ENCODE peak calls at places on chromosomes 5 and 9, in five cellular contexts. U is DMS153; H is stimulated activated CD4-positive, alpha-beta T cell treated with anti-CD3 and anti-CD28 coated beads, TNF-alpha, amount 100 ng/mL, for 4 hours; K is activated naive CD4-positive, alpha-beta T cell treated with anti-CD3 and anti-CD28 coated beads for 36 hours; L is CD8-positive, alpha-beta T cell. R is an unnamed sample.

GRCh38 chr9:124411514-124412227 is 3.6 kb downstream of the PSMB7 start:
- DNase-seq in H (no peak), K (no peak), L (no peak), U (no peak), R (no peak)

GRCh38 chr9:12775373-12775962 is 648 bp downstream of the LURAP1L start:
- DNase-seq in L (no peak), H (no peak), U (no peak), K (no peak), R (no peak)

GRCh38 chr9:78298046-78298511 is 1.2 kb downstream of the PSAT1 start:
- DNase-seq in L (no peak), H (no peak), K (no peak), U (no peak), R (no peak)

GRCh38 chr5:171307843-171308452 is 1.1 kb upstream of the TLX3 start:
- DNase-seq in U (no peak), H (no peak), L (no peak), K (no peak), R (no peak)

GRCh38 chr5:160390787-160391696 is 8.8 kb downstream of the FAM200C start:
- DNase-seq in L (no peak), H (no peak), K (no peak), U (no peak), R (no peak)

GRCh38 chr5:6642655-6643054 is 9.4 kb downstream of the SRD5A1 start:
- DNase-seq in L (no peak), H (no peak), K (no peak), U (no peak), R (no peak)

GRCh38 chr5:126456217-126456616 is 33.0 kb downstream of the GRAMD2B start:
- DNase-seq in L (no peak), U (no peak), K (no peak), H (no peak), R (no peak)

GRCh38 chr5:73999306-73999705 is 373.3 kb downstream of the ARHGEF28 start:
- DNase-seq in U (no peak), H (no peak), L (no peak), K (no peak), R (no peak)

GRCh38 chr9:34518896-34519295 is 3.9 kb downstream of the ENHO start:
- DNase-seq in H (no peak), U (no peak), L (no peak), K (no peak), R (no peak)

GRCh38 chr5:34002629-34003328 is 5.1 kb downstream of the AMACR start:
- DNase-seq in K (no peak), L (no peak), U (no peak), H (no peak), R (no peak)

GRCh38 chr9:128689820-128690683 is 1.0 kb downstream of the SET start:
- DNase-seq in H (no peak), K (peak), U (no peak), L (peak), R (no peak)

GRCh38 chr9:70601000-70601929 is 186.8 kb upstream of the KLF9 start:
- DNase-seq in U (peak), L (no peak), K (no peak), H (no peak), R (peak)

GRCh38 chr9:36798350-36799065 is 225.8 kb downstream of the MELK start:
- DNase-seq in U (peak), K (no peak), L (no peak), H (no peak), R (no peak)

GRCh38 chr9:126420643-126421564 is 94.3 kb downstream of the MVB12B start:
- DNase-seq in L (no peak), H (no peak), U (peak), K (no peak), R (peak)

GRCh38 chr5:87340716-87341115 is 72.0 kb downstream of the CCNH start:
- DNase-seq in H (no peak), U (no peak), K (no peak), L (no peak), R (no peak)

GRCh38 chr5:154487541-154487940 is 9.5 kb upstream of the HAND1 start:
- DNase-seq in K (peak), U (no peak), H (no peak), L (no peak), R (no peak)

GRCh38 chr9:121735065-121735791 is 83.8 kb downstream of the DAB2IP start:
- DNase-seq in L (no peak), K (no peak), H (no peak), U (no peak), R (no peak)

GRCh38 chr5:180818942-180819341 is 16.3 kb upstream of the MGAT1 start:
- DNase-seq in L (no peak), U (no peak), H (no peak), K (no peak), R (no peak)

GRCh38 chr5:24633705-24634325 is 11.0 kb downstream of the CDH10 start:
- DNase-seq in L (no peak), H (no peak), K (no peak), U (peak), R (peak)

GRCh38 chr5:67475489-67475888 is 278.9 kb upstream of the CD180 start:
- DNase-seq in U (no peak), K (no peak), H (no peak), L (no peak), R (no peak)

GRCh38 chr9:77291714-77292113 is 114.4 kb downstream of the VPS13A start:
- DNase-seq in K (no peak), U (no peak), L (no peak), H (no peak), R (peak)

GRCh38 chr9:21002040-21002439 is 29.4 kb downstream of the HACD4 start:
- DNase-seq in U (peak), L (no peak), H (no peak), K (no peak), R (no peak)

GRCh38 chr5:157271740-157272271 is 5.9 kb downstream of the CYFIP2 start:
- DNase-seq in K (peak), U (no peak), H (no peak), L (peak), R (no peak)

GRCh38 chr5:42953061-42953460 is 87.1 kb downstream of the ANXA2R start:
- DNase-seq in U (no peak), K (no peak), L (no peak), H (no peak), R (no peak)

GRCh38 chr5:178306430-178307225 is 74.0 kb upstream of the PHYKPL start:
- DNase-seq in K (no peak), H (no peak), U (no peak), L (no peak), R (no peak)

GRCh38 chr9:110021891-110022290 is 186.1 kb downstream of the C9orf152 start:
- DNase-seq in L (no peak), K (peak), U (no peak), H (no peak), R (no peak)

GRCh38 chr5:39760385-39761198 is 335.8 kb upstream of the DAB2 start:
- DNase-seq in L (no peak), H (no peak), U (no peak), K (no peak), R (no peak)

GRCh38 chr9:133003071-133003461 is 24.6 kb downstream of the GFI1B start:
- DNase-seq in U (no peak), L (no peak), K (no peak), H (no peak), R (no peak)

GRCh38 chr5:2293906-2294305 is 411.2 kb upstream of the IRX4 start:
- DNase-seq in K (no peak), L (no peak), U (no peak), H (no peak), R (no peak)

GRCh38 chr5:58208674-58209073 is 251.2 kb downstream of the PLK2 start:
- DNase-seq in H (no peak), K (no peak), U (no peak), L (no peak), R (no peak)

GRCh38 chr9:95201201-95201600 is 116.3 kb downstream of the FANCC start:
- DNase-seq in H (no peak), U (no peak), K (no peak), L (no peak), R (no peak)

GRCh38 chr5:56356876-56357160 is 123.7 kb upstream of the ANKRD55 start:
- DNase-seq in K (no peak), L (no peak), U (no peak), H (no peak), R (no peak)

GRCh38 chr9:74681901-74682300 is 184.8 kb downstream of the RORB start:
- DNase-seq in K (no peak), U (no peak), L (no peak), H (no peak), R (no peak)

GRCh38 chr5:9622891-9623547 is 7.1 kb downstream of the TAS2R1 start:
- DNase-seq in U (no peak), L (no peak), K (no peak), H (no peak), R (peak)

GRCh38 chr9:33179298-33179697 is 12.2 kb upstream of the B4GALT1 start:
- DNase-seq in L (no peak), K (peak), H (no peak), U (no peak), R (no peak)

GRCh38 chr5:111254613-111255012 is 30.4 kb downstream of the CAMK4 start:
- DNase-seq in H (no peak), K (peak), U (no peak), L (no peak), R (no peak)

GRCh38 chr5:10329808-10330481 is 22.2 kb upstream of the CMBL start:
- DNase-seq in L (no peak), K (no peak), H (no peak), U (no peak), R (no peak)

GRCh38 chr5:98175474-98175873 is 598.0 kb upstream of the RGMB start:
- DNase-seq in H (no peak), U (no peak), L (no peak), K (no peak), R (no peak)

GRCh38 chr9:109556061-109556460 is 58.0 kb upstream of the PTPN3 start:
- DNase-seq in H (no peak), U (no peak), K (no peak), L (no peak), R (no peak)

GRCh38 chr9:113501129-113501686 is 37.7 kb downstream of the RGS3 start:
- DNase-seq in H (no peak), K (no peak), U (no peak), L (no peak), R (no peak)